ENCODE peak calls at places on chromosomes 11 and 22, in ten cellular contexts. U, S, L, B, Q, Z, I, A, D and E are unnamed samples.

GRCh38 chr11:105000167-105000566 is 22.8 kb downstream of the CASP5 start:
- DNase-seq in U (no peak), S (no peak), L (no peak), B (no peak), Q (no peak), Z (no peak), I (peak; percentile 37), A (no peak), D (no peak), E (no peak)

GRCh38 chr11:131356201-131356600 is 14.2 kb upstream of the NTM start:
- DNase-seq in U (no peak), S (no peak), L (no peak), B (no peak), Q (no peak), Z (no peak), I (no peak), A (no peak), D (no peak), E (no peak)

GRCh38 chr11:17457361-17458104 is 19.1 kb downstream of the ABCC8 start:
- DNase-seq in U (no peak), S (no peak), L (no peak), B (no peak), Q (no peak), Z (no peak), I (no peak), A (no peak), D (no peak), E (no peak)

GRCh38 chr11:119990306-119991021 is 147.4 kb downstream of the TRIM29 start:
- DNase-seq in U (no peak), S (no peak), L (peak; percentile 64), B (no peak), Q (no peak), Z (no peak), I (no peak), A (no peak), D (peak; percentile 74), E (no peak)

GRCh38 chr11:35419713-35420333 is 465 bp upstream of the SLC1A2 start:
- DNase-seq in U (no peak), S (no peak), L (no peak), B (no peak), Q (no peak), Z (no peak), I (no peak), A (no peak), D (peak; percentile 29), E (no peak)

GRCh38 chr22:31136711-31137110 is 3.6 kb downstream of the PLA2G3 start:
- DNase-seq in U (no peak), S (no peak), L (no peak), B (peak; percentile 33), Q (no peak), Z (no peak), I (no peak), A (no peak), D (no peak), E (no peak)

GRCh38 chr11:75508051-75508561 is 17.6 kb downstream of the GDPD5 start:
- DNase-seq in U (no peak), S (no peak), L (no peak), B (no peak), Q (no peak), Z (no peak), I (no peak), A (no peak), D (no peak), E (no peak)

GRCh38 chr22:19603767-19604166 is 79.6 kb upstream of the CLDN5 start:
- DNase-seq in U (no peak), S (no peak), L (no peak), B (no peak), Q (no peak), Z (no peak), I (no peak), A (no peak), D (no peak), E (no peak)

GRCh38 chr11:72773291-72773690 is 20.6 kb downstream of the STARD10 start:
- DNase-seq in U (peak; percentile 93), S (peak; percentile 70), L (no peak), B (no peak), Q (no peak), Z (no peak), I (no peak), A (peak; percentile 67), D (peak; percentile 73), E (no peak)

GRCh38 chr22:27045103-27045940 is 387.9 kb downstream of the MIAT start:
- DNase-seq in U (peak; percentile 36), S (no peak), L (no peak), B (no peak), Q (peak; percentile 23), Z (no peak), I (no peak), A (no peak), D (no peak), E (no peak)

GRCh38 chr11:64654439-64654838 is 63.4 kb downstream of the SLC22A12 start:
- DNase-seq in U (no peak), S (no peak), L (no peak), B (no peak), Q (no peak), Z (no peak), I (no peak), A (no peak), D (no peak), E (no peak)
- H3K4me1 ChIP-seq in U (peaks cover 5% of the 10 kb centered on the region), S (no peaks in the 10 kb centered on the region), L (peaks cover 9% of the 10 kb centered on the region), B (peaks cover 39% of the 10 kb centered on the region), Q (peaks cover 20% of the 10 kb centered on the region), Z (no peaks in the 10 kb centered on the region), I (peaks cover 20% of the 10 kb centered on the region), A (no peaks in the 10 kb centered on the region), D (no peaks in the 10 kb centered on the region), E (peaks cover 21% of the 10 kb centered on the region)

GRCh38 chr22:46517255-46517761 is 20.1 kb downstream of the CELSR1 start:
- DNase-seq in U (no peak), S (no peak), L (no peak), B (no peak), Q (no peak), Z (peak; percentile 48), I (no peak), A (no peak), D (peak; percentile 23), E (no peak)

GRCh38 chr22:46518542-46519325 is 18.7 kb downstream of the CELSR1 start:
- DNase-seq in U (no peak), S (no peak), L (no peak), B (no peak), Q (no peak), Z (no peak), I (no peak), A (no peak), D (peak; percentile 2), E (no peak)

GRCh38 chr22:46516638-46517037 is 20.8 kb downstream of the CELSR1 start:
- DNase-seq in U (no peak), S (no peak), L (no peak), B (no peak), Q (no peak), Z (peak; percentile 45), I (no peak), A (no peak), D (no peak), E (peak; percentile 67)

GRCh38 chr22:46519377-46519776 is 18.0 kb downstream of the CELSR1 start:
- DNase-seq in U (no peak), S (no peak), L (no peak), B (no peak), Q (no peak), Z (no peak), I (no peak), A (no peak), D (peak; percentile 19), E (no peak)

GRCh38 chr22:46518038-46518437 is 19.4 kb downstream of the CELSR1 start:
- DNase-seq in U (no peak), S (no peak), L (no peak), B (no peak), Q (no peak), Z (no peak), I (no peak), A (no peak), D (peak; percentile 9), E (no peak)
- TF ChIP-seq POLR2A in U (no peak), S (no peak), L (no peak), B (no peak), Q (no peak), Z (no peak), I (no peak), A (no peak), D (no peak), E (no peak)

GRCh38 chr11:46348986-46349401 is 1.7 kb downstream of the DGKZ start:
- DNase-seq in U (no peak), S (no peak), L (no peak), B (peak; percentile 89), Q (no peak), Z (no peak), I (no peak), A (no peak), D (no peak), E (no peak)

GRCh38 chr11:46351148-46351547 is 3.9 kb downstream of the DGKZ start:
- DNase-seq in U (no peak), S (no peak), L (no peak), B (no peak), Q (no peak), Z (no peak), I (no peak), A (no peak), D (no peak), E (no peak)

GRCh38 chr11:46351606-46352005 is 4.3 kb downstream of the DGKZ start:
- DNase-seq in U (no peak), S (no peak), L (no peak), B (no peak), Q (no peak), Z (no peak), I (no peak), A (no peak), D (no peak), E (no peak)

GRCh38 chr11:46352063-46352841 is 5.0 kb downstream of the DGKZ start:
- DNase-seq in U (no peak), S (peak; percentile 48), L (peak; percentile 87), B (peak; percentile 91), Q (no peak), Z (no peak), I (no peak), A (no peak), D (peak; percentile 72), E (no peak)

DNA sequence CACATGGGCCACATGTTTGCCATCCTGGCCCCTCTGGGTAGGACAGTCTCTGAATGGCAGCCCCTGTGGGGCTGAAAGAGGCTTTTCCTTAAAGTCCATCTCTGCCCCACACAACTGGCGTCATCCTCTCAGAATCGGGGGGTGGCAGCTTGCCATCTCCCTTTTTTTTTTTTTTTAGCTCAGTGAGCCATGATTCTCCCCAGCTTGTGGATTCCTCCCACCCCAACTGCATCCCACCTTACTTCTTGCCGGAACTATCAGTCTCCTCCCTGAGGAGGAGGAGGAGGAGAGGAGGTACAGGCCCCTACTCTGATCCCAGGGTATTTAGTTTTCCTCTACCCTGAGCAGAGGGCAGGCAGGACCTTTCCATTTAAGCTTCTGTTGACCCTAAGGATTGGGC is 3.4 kb downstream of the DGKZ start:
- DNase-seq in U (no peak), S (no peak), L (no peak), B (no peak), Q (no peak), Z (no peak), I (no peak), A (no peak), D (no peak), E (no peak)
- H3K27ac ChIP-seq in U (no peak overlapping the region), S (no peak overlapping the region), L (peak overlapping the region; percentile 77), B (peak overlapping the region; percentile 71), Q (no peak overlapping the region), Z (no peak overlapping the region), I (no peak overlapping the region), A (no peak overlapping the region), D (no peak overlapping the region), E (no peak overlapping the region)

DNA sequence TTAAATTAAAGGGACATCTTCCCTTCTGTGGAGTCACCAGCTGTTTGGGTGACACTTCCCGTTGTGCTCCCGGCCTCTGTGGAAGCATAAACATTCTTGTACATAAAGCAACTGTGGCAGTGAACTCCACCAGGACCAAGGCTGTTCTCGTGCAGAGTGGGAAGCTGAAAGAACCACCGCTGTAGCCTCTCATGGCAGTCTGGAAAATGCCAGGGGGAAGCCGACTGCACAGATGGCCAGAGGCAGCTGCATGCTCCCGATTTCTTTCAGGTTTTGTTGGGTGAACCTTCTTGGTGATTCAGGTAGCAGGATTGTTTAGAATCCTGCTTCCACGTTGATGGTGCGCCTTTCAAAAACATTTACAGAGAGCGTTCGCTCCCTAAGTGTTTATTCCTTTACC is 10.4 kb downstream of the UBASH3B start:
- DNase-seq in U (peak; percentile 33), S (no peak), L (no peak), B (no peak), Q (no peak), Z (no peak), I (no peak), A (no peak), D (no peak), E (no peak)
- H3K4me1 ChIP-seq in U (peaks cover 27% of the 10 kb centered on the region), S (no peaks in the 10 kb centered on the region), L (peaks cover 6% of the 10 kb centered on the region), B (peaks cover 95% of the 10 kb centered on the region), Q (peaks cover 76% of the 10 kb centered on the region), Z (no peaks in the 10 kb centered on the region), I (peaks cover 32% of the 10 kb centered on the region), A (no peaks in the 10 kb centered on the region), D (no peaks in the 10 kb centered on the region), E (no peaks in the 10 kb centered on the region)